ENCODE peak calls at places on chromosomes 4 and X, in four cellular contexts. J is upper lobe of left lung, V is mammary epithelial cell, T is A549. U is an unnamed sample.

GRCh38 chr4:89356086-89356485 is 48.5 kb upstream of the GPRIN3 start:
- DNase-seq in J (no peak), V (no peak), T (no peak), U (no peak)

GRCh38 chrX:96985046-96985445 is 101.3 kb downstream of the RPA4 start:
- DNase-seq in J (no peak), V (peak; percentile 27), T (no peak), U (no peak)

GRCh38 chr4:54513231-54513630 is 144.5 kb upstream of the KIT start:
- DNase-seq in J (no peak), V (peak; percentile 84), T (no peak), U (no peak)

GRCh38 chrX:127112726-127113125 is 293.2 kb downstream of the PRR32 start:
- DNase-seq in J (no peak), V (peak; percentile 1), T (no peak), U (no peak)

GRCh38 chrX:62923093-62923492 is 428.0 kb downstream of the SPIN4 start:
- DNase-seq in J (no peak), V (no peak), T (no peak), U (no peak)

GRCh38 chr4:12118651-12119213 is 690.0 kb upstream of the HS3ST1 start:
- DNase-seq in J (no peak), V (peak; percentile 42), T (no peak), U (no peak)

GRCh38 chr4:150178161-150178560 is 99.9 kb downstream of the DCLK2 start:
- DNase-seq in J (no peak), V (no peak), T (no peak), U (no peak)

GRCh38 chr4:65918217-65918616 is 247.9 kb upstream of the EPHA5 start:
- DNase-seq in J (no peak), V (no peak), T (no peak), U (no peak)

GRCh38 chr4:54446556-54446955 is 211.2 kb upstream of the KIT start:
- DNase-seq in J (no peak), V (no peak), T (no peak), U (no peak)

GRCh38 chr4:16034010-16034829 is 49.6 kb downstream of the PROM1 start:
- DNase-seq in J (no peak), V (no peak), T (no peak), U (no peak)

GRCh38 chr4:174394915-174395314 is 111.2 kb downstream of the CEP44 start:
- DNase-seq in J (no peak), V (peak; percentile 75), T (no peak), U (no peak)

GRCh38 chr4:56618734-56619133 is 62.4 kb downstream of the HOPX start:
- DNase-seq in J (no peak), V (no peak), T (no peak), U (no peak)

GRCh38 chr4:12852338-12853307 is 631.5 kb downstream of the RAB28 start:
- DNase-seq in J (no peak), V (peak; percentile 59), T (peak; percentile 23), U (no peak)

GRCh38 chr4:113691676-113692075 is 69.9 kb downstream of the CAMK2D start:
- DNase-seq in J (no peak), V (no peak), T (no peak), U (no peak)

GRCh38 chr4:159002950-159003349 is 99.9 kb upstream of the RAPGEF2 start:
- DNase-seq in J (no peak), V (peak; percentile 32), T (no peak), U (no peak)

GRCh38 chrX:44451056-44451455 is 91.6 kb downstream of the FUNDC1 start:
- DNase-seq in J (no peak), V (no peak), T (no peak), U (no peak)

GRCh38 chr4:23733911-23734458 is 155.9 kb downstream of the PPARGC1A start:
- DNase-seq in J (no peak), V (no peak), T (no peak), U (no peak)

GRCh38 chr4:172232966-172233365 is 419.8 kb downstream of the GALNTL6 start:
- DNase-seq in J (no peak), V (no peak), T (no peak), U (no peak)

GRCh38 chr4:112515278-112516075 is 503 bp downstream of the NEUROG2 start:
- DNase-seq in J (no peak), V (peak; percentile 47), T (no peak), U (peak; percentile 40)

GRCh38 chr4:168848977-168849687 is 160.9 kb downstream of the CBR4 start:
- DNase-seq in J (no peak), V (peak; percentile 36), T (no peak), U (no peak)

GRCh38 chrX:64427281-64427680 is 32.0 kb upstream of the MTMR8 start:
- DNase-seq in J (no peak), V (no peak), T (no peak), U (no peak)

GRCh38 chr4:65508169-65508568 is 162.1 kb downstream of the EPHA5 start:
- DNase-seq in J (no peak), V (peak; percentile 88), T (no peak), U (no peak)

GRCh38 chr4:174136013-174136412 is 147.5 kb downstream of the FBXO8 start:
- DNase-seq in J (no peak), V (no peak), T (no peak), U (no peak)

GRCh38 chrX:129622757-129623301 is 31.9 kb downstream of the APLN start:
- DNase-seq in J (no peak), V (peak; percentile 61), T (no peak), U (no peak)

GRCh38 chr4:6419452-6420028 is 52.9 kb downstream of the PPP2R2C start:
- DNase-seq in J (no peak), V (no peak), T (no peak), U (no peak)

GRCh38 chr4:121307441-121308327 is 73.1 kb downstream of the QRFPR start:
- DNase-seq in J (no peak), V (peak; percentile 63), T (peak; percentile 2), U (peak; percentile 65)

GRCh38 chr4:41132055-41132683 is 82.2 kb downstream of the APBB2 start:
- DNase-seq in J (no peak), V (peak; percentile 48), T (no peak), U (no peak)

GRCh38 chrX:17031827-17032226 is 85.4 kb downstream of the REPS2 start:
- DNase-seq in J (no peak), V (no peak), T (no peak), U (no peak)

GRCh38 chr4:151781026-151781425 is 20.2 kb upstream of the GATB start:
- DNase-seq in J (no peak), V (no peak), T (no peak), U (no peak)

GRCh38 chrX:133229361-133229760 is 11.2 kb upstream of the TFDP3 start:
- DNase-seq in J (no peak), V (peak; percentile 85), T (no peak), U (no peak)

GRCh38 chr4:43864616-43865146 is 583.9 kb downstream of the KCTD8 start:
- DNase-seq in J (no peak), V (no peak), T (no peak), U (no peak)
- H3K4me1 ChIP-seq in J (no peaks in the 10 kb centered on the region), V (no peaks in the 10 kb centered on the region), T (no peaks in the 10 kb centered on the region), U (no peaks in the 10 kb centered on the region)

DNA sequence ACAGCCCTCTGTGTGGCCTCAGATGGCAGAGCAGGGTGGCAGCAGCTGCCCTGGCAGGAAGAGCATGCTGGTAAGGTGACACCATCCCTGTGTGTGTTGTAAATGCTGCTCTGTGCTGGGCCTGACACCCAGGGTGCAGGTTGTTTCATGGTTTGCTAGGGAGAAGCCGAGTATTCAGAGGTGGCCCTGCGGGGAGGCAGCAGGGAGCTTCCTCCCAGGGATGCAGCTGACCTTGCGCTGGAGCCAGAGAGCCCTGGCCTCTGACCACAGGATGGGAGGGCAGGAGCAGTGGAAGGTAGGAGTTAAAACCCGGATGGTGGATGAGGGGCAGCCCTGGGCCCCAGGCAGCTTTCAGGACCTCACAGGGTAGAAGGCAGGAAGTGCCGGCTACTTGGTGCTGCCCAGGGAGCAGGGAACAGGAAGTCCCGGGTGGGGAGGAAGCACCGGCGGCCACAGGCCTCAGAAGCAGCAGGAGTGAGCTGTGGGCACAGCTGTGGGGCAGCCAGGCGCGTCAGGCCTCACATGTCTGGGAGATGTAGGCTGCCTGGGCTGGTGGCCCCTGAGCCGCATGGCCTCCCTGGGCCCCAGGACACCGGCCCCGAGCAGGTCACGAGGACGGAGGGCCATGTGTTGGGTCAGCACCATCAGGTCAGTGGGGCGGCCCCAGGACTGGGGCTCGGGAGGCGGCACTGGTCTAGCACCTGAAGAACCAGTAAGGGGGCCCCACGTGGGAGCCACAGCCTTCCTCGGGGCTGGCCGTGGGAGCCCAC is 19.1 kb downstream of the SH3BP2 start:
- DNase-seq in J (peak; percentile 93), V (no peak), T (no peak), U (peak; percentile 93)
- H3K4me3 ChIP-seq in J (peak overlapping the region; percentile 43), V (no peak overlapping the region), T (no peak overlapping the region), U (no peak overlapping the region)

GRCh38 chrX:55326985-55327384 is 62.3 kb upstream of the PAGE3 start:
- DNase-seq in J (no peak), V (no peak), T (no peak), U (no peak)
- H3K9me3 ChIP-seq in J (no peaks in the 10 kb centered on the region), V (no peaks in the 10 kb centered on the region), T (no peaks in the 10 kb centered on the region), U (no peaks in the 10 kb centered on the region)

GRCh38 chrX:39195156-39195555 is 393.9 kb downstream of the MID1IP1 start:
- DNase-seq in J (no peak), V (no peak), T (no peak), U (no peak)
- H3K4me1 ChIP-seq in J (no peaks in the 10 kb centered on the region), V (peaks cover 12% of the 10 kb centered on the region), T (no peaks in the 10 kb centered on the region), U (no peaks in the 10 kb centered on the region)

GRCh38 chrX:12954981-12955380 is 19.9 kb upstream of the TMSB4X start:
- DNase-seq in J (no peak), V (no peak), T (no peak), U (no peak)

GRCh38 chrX:12956704-12957541 is 18.0 kb upstream of the TMSB4X start:
- DNase-seq in J (peak; percentile 64), V (peak; percentile 69), T (peak; percentile 52), U (no peak)

GRCh38 chrX:12958461-12958860 is 16.4 kb upstream of the TMSB4X start:
- DNase-seq in J (no peak), V (no peak), T (no peak), U (no peak)

GRCh38 chrX:12955882-12956703 is 18.8 kb upstream of the TMSB4X start:
- DNase-seq in J (peak; percentile 79), V (peak; percentile 73), T (no peak), U (peak; percentile 78)

GRCh38 chrX:12958059-12958458 is 16.9 kb upstream of the TMSB4X start:
- DNase-seq in J (no peak), V (no peak), T (no peak), U (no peak)
- H3K4me3 ChIP-seq in J (no peak overlapping the region), V (no peak overlapping the region), T (no peak overlapping the region), U (no peak overlapping the region)

DNA sequence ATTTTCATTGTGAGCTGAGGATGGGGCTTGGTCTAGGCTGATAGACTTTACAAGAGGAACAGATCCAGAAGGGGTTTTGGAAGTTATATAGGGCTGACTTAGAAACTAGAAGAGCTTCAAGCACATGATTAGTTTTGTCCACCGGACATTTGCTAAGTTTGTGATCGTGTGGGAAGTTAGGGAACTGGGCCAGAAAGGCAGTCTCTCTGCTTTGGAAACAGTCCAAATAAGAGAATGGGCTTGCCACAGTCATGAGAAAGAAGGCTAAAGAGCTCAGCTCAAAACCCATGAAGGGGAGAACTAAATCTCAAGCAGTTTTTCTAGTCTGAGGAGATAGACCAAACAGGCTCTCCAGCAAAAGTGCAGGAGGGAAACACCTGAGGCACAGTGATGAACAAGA is 67.8 kb downstream of the ZNF674 start:
- DNase-seq in J (no peak), V (no peak), T (no peak), U (no peak)
- H3K9me3 ChIP-seq in J (no peaks in the 10 kb centered on the region), V (peaks cover 15% of the 10 kb centered on the region), T (peaks cover 41% of the 10 kb centered on the region), U (peaks cover 2% of the 10 kb centered on the region)

GRCh38 chrX:2696698-2697215 is 5.7 kb downstream of the CD99 start:
- DNase-seq in J (no peak), V (peak; percentile 87), T (no peak), U (no peak)
- H3K4me1 ChIP-seq in J (peaks cover 66% of the 10 kb centered on the region), V (peaks cover 20% of the 10 kb centered on the region), T (peaks cover 25% of the 10 kb centered on the region), U (peaks cover 20% of the 10 kb centered on the region)

GRCh38 chr4:107034982-107035710 is 967 bp downstream of the DKK2 start:
- DNase-seq in J (no peak), V (no peak), T (no peak), U (peak; percentile 14)
- H3K4me3 ChIP-seq in J (peak overlapping the region; percentile 26), V (no peak overlapping the region), T (peak overlapping the region; percentile 12), U (no peak overlapping the region)